ENCODE peak calls at places on chromosomes 11 and 22, in six cellular contexts. C is mesendoderm; J is NCI-H1092 treated with DMSO at 0.1 percent for 48 hours; T is NCI-H1417; Q is NCI-H774; U is activated T-cell treated with anti-CD3 and anti-CD28 coated beads, Interleukin-2, amount 50 U/mL, for 4 hours. Z is an unnamed sample.
A peak's percentile ranks its signal among the peaks of the same experiment; 100 is the strongest.

GRCh38 chr11:45163956-45164575 is 17.6 kb downstream of the PRDM11 start:
- DNase-seq in C (no peak), J (no peak), T (no peak), Q (no peak), U (no peak), Z (no peak)

GRCh38 chr11:115999437-115999836 is 495.2 kb upstream of the CADM1 start:
- DNase-seq in C (no peak), J (no peak), T (no peak), Q (no peak), U (no peak), Z (no peak)

GRCh38 chr11:93220078-93220477 is 22.3 kb upstream of the SLC36A4 start:
- DNase-seq in C (no peak), J (no peak), T (no peak), Q (no peak), U (no peak), Z (no peak)

GRCh38 chr22:43136255-43136654 is 6.9 kb downstream of the MCAT start:
- DNase-seq in C (peak; percentile 62), J (no peak), T (no peak), Q (no peak), U (peak; percentile 33), Z (peak; percentile 68)

GRCh38 chr11:59184876-59185275 is 12.9 kb downstream of the DTX4 start:
- DNase-seq in C (no peak), J (no peak), T (no peak), Q (no peak), U (no peak), Z (no peak)

GRCh38 chr11:9228086-9228485 is 37.1 kb downstream of the DENND5A start:
- DNase-seq in C (peak; percentile 95), J (no peak), T (no peak), Q (no peak), U (no peak), Z (no peak)

GRCh38 chr22:19799322-19800190 is 39.0 kb downstream of the TBX1 start:
- DNase-seq in C (peak; percentile 48), J (no peak), T (no peak), Q (no peak), U (no peak), Z (no peak)

GRCh38 chr22:27154717-27155116 is 497.3 kb downstream of the MIAT start:
- DNase-seq in C (no peak), J (no peak), T (no peak), Q (no peak), U (no peak), Z (no peak)